ENCODE peak calls at places on chromosomes 11 and 22, in five cellular contexts. H is cardiac muscle cell, J is B cell, V is upper lobe of right lung, N is AG04449. U is an unnamed sample.

GRCh38 chr22:35064664-35065063 is 1.3 kb upstream of the ISX start:
- DNase-seq in H (no peak), J (no peak), V (no peak), N (no peak), U (no peak)

GRCh38 chr11:1694846-1695547 is 2.0 kb upstream of the KRTAP5-6 start:
- DNase-seq in H (no peak), J (no peak), V (no peak), N (no peak), U (no peak)

GRCh38 chr11:64752106-64752970 is 7.4 kb downstream of the PYGM start:
- DNase-seq in H (no peak), J (no peak), V (peak; percentile 53), N (no peak), U (no peak)

GRCh38 chr11:124746621-124747243 is 5.3 kb downstream of the VSIG2 start:
- DNase-seq in H (peak; percentile 81), J (peak; percentile 96), V (peak; percentile 94), N (no peak), U (peak; percentile 11)

GRCh38 chr11:132910016-132910760 is 622.1 kb downstream of the OPCML start:
- DNase-seq in H (no peak), J (no peak), V (no peak), N (no peak), U (no peak)

GRCh38 chr11:118263694-118264567 is at the start of gene MPZL2:
- DNase-seq in H (no peak), J (no peak), V (peak; percentile 83), N (no peak), U (no peak)

GRCh38 chr11:65366340-65366773 is 11.8 kb downstream of the TIGD3 start:
- DNase-seq in H (peak; percentile 91), J (peak; percentile 74), V (no peak), N (no peak), U (peak; percentile 63)

GRCh38 chr11:91075032-91075695 is 852.3 kb upstream of the CHORDC1 start:
- DNase-seq in H (no peak), J (no peak), V (no peak), N (no peak), U (no peak)

GRCh38 chr11:64369440-64370135 is 10.6 kb downstream of the RPS6KA4 start:
- DNase-seq in H (no peak), J (peak; percentile 48), V (no peak), N (no peak), U (no peak)

GRCh38 chr22:31340360-31340759 is 5.8 kb downstream of the PATZ1 start:
- DNase-seq in H (no peak), J (no peak), V (no peak), N (no peak), U (no peak)

GRCh38 chr11:124470516-124471231 is 25.2 kb upstream of the OR8B8 start:
- DNase-seq in H (peak; percentile 89), J (no peak), V (no peak), N (no peak), U (no peak)

GRCh38 chr11:74849525-74850391 is 99.1 kb downstream of the XRRA1 start:
- DNase-seq in H (peak; percentile 66), J (no peak), V (no peak), N (no peak), U (peak; percentile 7)

GRCh38 chr11:5809905-5810792 is 1.4 kb downstream of the OR52N2 start:
- DNase-seq in H (no peak), J (no peak), V (no peak), N (no peak), U (no peak)

GRCh38 chr11:109302591-109303334 is 119.2 kb upstream of the C11orf87 start:
- DNase-seq in H (no peak), J (no peak), V (no peak), N (no peak), U (no peak)

GRCh38 chr22:35411112-35411511 is 11.2 kb downstream of the MCM5 start:
- DNase-seq in H (no peak), J (peak; percentile 54), V (no peak), N (no peak), U (no peak)

GRCh38 chr11:77411238-77411637 is 62.7 kb downstream of the PAK1 start:
- DNase-seq in H (peak; percentile 27), J (no peak), V (peak; percentile 70), N (no peak), U (no peak)

DNA sequence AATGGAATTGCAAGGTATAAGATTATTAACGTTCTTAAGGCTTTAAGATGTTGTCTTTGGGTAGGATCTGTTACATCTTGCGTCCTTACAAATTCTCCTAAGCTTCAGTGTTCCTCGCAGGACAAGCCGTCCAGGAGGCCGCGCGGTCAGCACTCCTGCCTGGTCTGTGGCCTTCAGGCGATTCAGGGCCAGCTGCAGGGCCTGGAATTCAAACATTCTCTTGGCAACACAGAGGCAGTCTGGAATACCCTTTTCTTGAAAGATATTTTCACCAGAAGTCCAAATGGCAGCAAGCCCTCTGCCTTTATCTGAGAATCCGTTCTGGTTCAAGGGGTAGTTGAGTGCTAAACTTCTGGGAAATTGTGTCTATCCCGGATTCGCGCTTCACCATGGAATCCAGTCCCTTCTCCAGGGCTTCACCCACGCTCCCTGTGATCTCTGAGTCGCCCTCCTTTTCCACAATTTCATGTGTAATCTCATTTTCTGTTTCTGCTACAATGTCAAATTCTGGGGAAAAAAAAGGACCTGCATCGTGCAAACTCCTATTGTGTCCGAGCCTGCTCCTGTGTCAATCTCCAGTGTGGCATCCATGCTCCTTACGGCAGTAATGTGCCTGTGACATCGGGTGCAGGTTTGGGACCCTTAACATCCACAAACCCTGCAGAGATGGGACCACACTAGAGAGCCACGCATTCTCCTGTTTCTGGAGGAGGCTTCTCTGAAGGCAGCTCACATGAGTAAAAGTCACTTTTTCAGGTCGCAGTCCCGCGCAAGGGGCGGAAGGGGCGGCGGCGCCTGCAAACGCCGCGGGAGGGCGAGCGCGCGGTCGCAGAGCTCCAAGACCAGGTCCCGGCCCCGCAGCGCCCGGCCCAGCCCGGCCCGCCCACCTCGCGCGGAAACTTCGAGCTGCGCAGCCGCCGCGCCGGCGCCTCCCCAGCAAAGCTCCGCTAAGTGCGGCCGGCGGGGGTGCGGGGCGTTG is 25.3 kb upstream of the SORL1 start:
- DNase-seq in H (no peak), J (peak; percentile 78), V (peak; percentile 77), N (no peak), U (no peak)
- TF ChIP-seq CTCF in H (no peak), J (peak; percentile 22), V (peak; percentile 6), N (no peak), U (no peak)

DNA sequence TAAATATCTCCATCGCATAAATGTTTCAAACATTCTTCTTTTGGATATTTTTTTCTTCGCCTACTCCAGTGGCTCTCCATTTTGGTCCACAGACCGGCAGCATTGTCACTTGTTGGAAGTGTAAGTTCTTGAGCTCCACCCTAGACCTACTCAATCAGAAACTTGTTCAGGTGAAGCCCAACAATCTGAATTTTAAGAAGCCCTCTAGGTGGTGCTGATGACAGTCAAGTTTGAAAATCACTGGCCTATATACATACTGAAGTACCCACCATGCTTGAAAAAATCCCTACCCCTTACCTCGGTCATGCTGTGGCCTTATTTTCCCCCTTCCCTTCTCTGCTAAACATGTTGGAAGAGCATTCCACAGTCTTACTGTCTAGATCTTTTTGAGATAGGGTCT is 10.2 kb upstream of the ACAT1 start:
- DNase-seq in H (no peak), J (no peak), V (no peak), N (no peak), U (no peak)
- TF ChIP-seq CTCF in H (no peak), J (no peak), V (no peak), N (no peak), U (no peak)

GRCh38 chr22:50418624-50419023 is 56.2 kb downstream of the SBF1 start:
- DNase-seq in H (no peak), J (no peak), V (no peak), N (no peak), U (no peak)

GRCh38 chr22:50414476-50415248 is 60.2 kb downstream of the SBF1 start:
- DNase-seq in H (no peak), J (no peak), V (no peak), N (no peak), U (no peak)

GRCh38 chr22:50417544-50417943 is 57.3 kb downstream of the SBF1 start:
- DNase-seq in H (no peak), J (no peak), V (no peak), N (no peak), U (no peak)

GRCh38 chr22:50416996-50417395 is 57.8 kb downstream of the SBF1 start:
- DNase-seq in H (no peak), J (no peak), V (no peak), N (no peak), U (no peak)

DNA sequence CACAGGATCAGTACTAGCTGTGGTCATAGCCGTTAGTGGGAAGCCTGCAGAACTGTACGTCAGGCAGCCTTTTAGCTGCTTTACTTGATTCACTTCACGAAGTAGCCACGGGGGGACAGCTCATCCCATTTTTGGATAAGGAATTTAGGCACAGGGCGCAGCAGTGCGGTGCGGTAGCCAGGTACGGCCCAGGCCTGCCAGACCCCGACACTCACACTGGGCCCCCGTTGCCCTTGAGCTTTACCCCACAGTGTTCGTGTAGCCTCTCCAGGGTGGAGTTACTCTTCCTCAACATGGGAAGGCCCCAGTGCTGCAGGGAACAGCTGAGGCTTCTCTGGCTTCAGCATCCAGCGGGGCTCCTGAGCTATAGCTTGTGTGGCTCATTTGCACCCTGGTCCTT is 59.4 kb downstream of the SBF1 start:
- DNase-seq in H (no peak), J (no peak), V (no peak), N (no peak), U (no peak)
- TF ChIP-seq CTCF in H (no peak), J (no peak), V (no peak), N (no peak), U (no peak)

DNA sequence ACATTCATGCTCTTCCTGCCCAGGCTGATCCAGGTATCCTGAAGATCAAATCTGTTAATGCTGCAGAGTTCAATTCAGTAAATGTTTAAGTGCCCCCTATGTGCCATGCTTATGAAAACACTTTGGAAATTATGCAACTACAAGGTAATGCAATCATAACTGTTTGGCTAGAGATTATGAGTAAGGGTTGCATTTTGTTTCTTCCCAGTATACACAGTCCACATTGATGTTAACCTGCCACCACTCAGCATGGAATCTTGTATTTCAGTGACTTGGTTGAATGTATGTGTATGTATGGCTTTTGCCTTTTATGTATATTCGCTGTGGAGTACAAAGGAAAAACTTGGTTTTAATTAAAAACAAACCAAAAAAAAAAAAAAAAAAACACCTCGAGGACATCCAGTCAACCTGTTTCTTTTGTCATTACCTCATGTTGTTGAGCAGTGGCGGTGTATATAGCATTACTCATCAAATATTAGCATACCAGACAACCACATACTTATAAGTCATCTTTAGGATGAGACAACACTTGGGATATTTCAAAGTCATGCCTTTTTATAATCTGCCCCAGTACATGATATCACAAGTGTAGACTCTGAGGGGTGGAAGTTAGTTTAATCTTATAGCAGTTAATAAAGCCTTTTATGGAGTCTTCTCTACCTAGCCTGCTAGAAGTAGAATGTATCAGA is 86.1 kb upstream of the HORMAD2 start:
- DNase-seq in H (peak; percentile 43), J (no peak), V (no peak), N (peak; percentile 34), U (no peak)
- TF ChIP-seq CTCF in H (no peak), J (no peak), V (peak; percentile 14), N (no peak), U (peak; percentile 10)

GRCh38 chr11:128506384-128506783 is 81.0 kb downstream of the ETS1 start:
- DNase-seq in H (no peak), J (no peak), V (no peak), N (no peak), U (no peak)
- TF ChIP-seq CTCF in H (no peak), J (no peak), V (no peak), N (no peak), U (no peak)

GRCh38 chr11:105937738-105938137 is 84.3 kb downstream of the MSANTD4 start:
- DNase-seq in H (peak; percentile 11), J (no peak), V (no peak), N (no peak), U (no peak)
- TF ChIP-seq CTCF in H (no peak), J (no peak), V (no peak), N (no peak), U (no peak)